ENCODE peak calls at places on chromosomes 11 and 22, in five cellular contexts. One of them, this sample, is unnamed.

GRCh38 chr11:32173435-32173834 is 82.6 kb downstream of the RCN1 start:
- DNase-seq in NCI-H1417: peak; percentile 20
- DNase-seq in B cell: no peak
- DNase-seq in activated CD4-positive, alpha-beta T cell treated with anti-CD3 and anti-CD28 coated beads, Interleukin-2, amount 50 U/mL, for 4 hours: no peak
- DNase-seq in thyroid gland: peak; percentile 22
- DNase-seq in this sample: peak; percentile 50

GRCh38 chr11:1966531-1966930 is 19.4 kb downstream of the MRPL23 start:
- DNase-seq in NCI-H1417: no peak
- DNase-seq in B cell: no peak
- DNase-seq in activated CD4-positive, alpha-beta T cell treated with anti-CD3 and anti-CD28 coated beads, Interleukin-2, amount 50 U/mL, for 4 hours: no peak
- DNase-seq in thyroid gland: no peak
- DNase-seq in this sample: no peak

GRCh38 chr11:60970369-60970774 is 1.1 kb upstream of the CD6 start:
- DNase-seq in NCI-H1417: peak; percentile 23
- DNase-seq in B cell: peak; percentile 79
- DNase-seq in activated CD4-positive, alpha-beta T cell treated with anti-CD3 and anti-CD28 coated beads, Interleukin-2, amount 50 U/mL, for 4 hours: peak; percentile 81
- DNase-seq in thyroid gland: peak; percentile 61
- DNase-seq in this sample: peak; percentile 36

GRCh38 chr11:15327786-15328231 is 213.1 kb downstream of the INSC start:
- DNase-seq in NCI-H1417: peak; percentile 75
- DNase-seq in B cell: no peak
- DNase-seq in activated CD4-positive, alpha-beta T cell treated with anti-CD3 and anti-CD28 coated beads, Interleukin-2, amount 50 U/mL, for 4 hours: no peak
- DNase-seq in thyroid gland: peak; percentile 53
- DNase-seq in this sample: no peak

GRCh38 chr11:102017029-102017428 is 30.2 kb upstream of the CFAP300 start:
- DNase-seq in NCI-H1417: no peak
- DNase-seq in B cell: no peak
- DNase-seq in activated CD4-positive, alpha-beta T cell treated with anti-CD3 and anti-CD28 coated beads, Interleukin-2, amount 50 U/mL, for 4 hours: no peak
- DNase-seq in thyroid gland: no peak
- DNase-seq in this sample: no peak

GRCh38 chr22:37425800-37426531 is 1.3 kb downstream of the ELFN2 start:
- DNase-seq in NCI-H1417: peak; percentile 45
- DNase-seq in B cell: no peak
- DNase-seq in activated CD4-positive, alpha-beta T cell treated with anti-CD3 and anti-CD28 coated beads, Interleukin-2, amount 50 U/mL, for 4 hours: no peak
- DNase-seq in thyroid gland: no peak
- DNase-seq in this sample: peak; percentile 75

GRCh38 chr11:133082453-133082781 is 449.9 kb downstream of the OPCML start:
- DNase-seq in NCI-H1417: peak; percentile 66
- DNase-seq in B cell: no peak
- DNase-seq in activated CD4-positive, alpha-beta T cell treated with anti-CD3 and anti-CD28 coated beads, Interleukin-2, amount 50 U/mL, for 4 hours: no peak
- DNase-seq in thyroid gland: no peak
- DNase-seq in this sample: no peak

GRCh38 chr22:42611076-42611475 is 3.6 kb downstream of the POLDIP3 start:
- DNase-seq in NCI-H1417: no peak
- DNase-seq in B cell: no peak
- DNase-seq in activated CD4-positive, alpha-beta T cell treated with anti-CD3 and anti-CD28 coated beads, Interleukin-2, amount 50 U/mL, for 4 hours: no peak
- DNase-seq in thyroid gland: no peak
- DNase-seq in this sample: no peak